ENCODE peak calls at places on chromosomes 5 and 9, in ten cellular contexts. B is CD8-positive, alpha-beta T cell; Y is sigmoid colon; G is mammary epithelial cell; U is psoas muscle; L is CD4-positive, alpha-beta T cell; N is neural progenitor cell; Q is transverse colon; E is Peyer's patch; I is SK-N-SH. H is an unnamed sample.

GRCh38 chr9:35645736-35646582 is 4.8 kb downstream of the SIT1 start:
- DNase-seq in B (no peak), Y (no peak), G (peak; percentile 73), U (no peak), L (no peak), N (peak; percentile 73), Q (peak; percentile 65), E (peak; percentile 76), I (no peak), H (peak; percentile 80)

GRCh38 chr5:372556-372910 is 51.0 kb downstream of the AHRR start:
- DNase-seq in B (no peak), Y (no peak), G (no peak), U (no peak), L (no peak), N (no peak), Q (peak; percentile 6), E (peak; percentile 25), I (peak; percentile 36), H (no peak)

GRCh38 chr9:130732793-130733221 is 39.2 kb downstream of the EXOSC2 start:
- DNase-seq in B (no peak), Y (no peak), G (no peak), U (no peak), L (no peak), N (no peak), Q (no peak), E (no peak), I (no peak), H (no peak)

GRCh38 chr9:131809941-131810344 is 70.1 kb upstream of the RAPGEF1 start:
- DNase-seq in B (no peak), Y (no peak), G (peak; percentile 14), U (no peak), L (no peak), N (no peak), Q (no peak), E (no peak), I (no peak), H (no peak)

GRCh38 chr9:95808001-95808400 is 67.5 kb upstream of the ERCC6L2 start:
- DNase-seq in B (no peak), Y (no peak), G (no peak), U (no peak), L (no peak), N (no peak), Q (no peak), E (no peak), I (no peak), H (peak; percentile 34)

GRCh38 chr9:120733190-120733589 is 18.9 kb upstream of the MEGF9 start:
- DNase-seq in B (no peak), Y (no peak), G (no peak), U (no peak), L (no peak), N (no peak), Q (no peak), E (no peak), I (no peak), H (no peak)

GRCh38 chr9:69421908-69422801 is 97.1 kb downstream of the ENTREP1 start:
- DNase-seq in B (peak; percentile 6), Y (peak; percentile 77), G (peak; percentile 47), U (peak; percentile 37), L (peak; percentile 18), N (peak; percentile 86), Q (peak; percentile 55), E (peak; percentile 69), I (peak; percentile 81), H (no peak)

GRCh38 chr5:172167893-172168292 is 20.1 kb downstream of the STK10 start:
- DNase-seq in B (no peak), Y (no peak), G (no peak), U (no peak), L (no peak), N (peak; percentile 50), Q (no peak), E (no peak), I (no peak), H (no peak)

DNA sequence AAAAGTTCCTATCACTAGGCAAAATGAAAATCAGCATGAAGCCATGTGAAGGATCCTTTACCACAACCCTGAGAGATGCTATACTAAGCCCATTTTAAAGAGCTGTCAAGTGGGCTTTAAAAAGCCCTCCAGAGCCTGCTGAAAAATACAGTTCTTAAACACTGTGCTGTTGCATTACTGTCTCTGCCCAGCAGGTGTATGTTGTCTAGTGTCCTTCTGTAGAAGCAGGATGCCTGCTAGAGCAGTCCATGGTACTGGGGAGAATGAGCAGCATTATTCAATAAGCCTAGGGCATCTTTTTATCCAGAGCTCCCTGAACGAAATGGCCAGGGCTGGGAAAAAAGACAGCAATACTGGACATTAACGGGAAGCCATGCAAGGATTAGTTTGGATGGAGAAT is 126.2 kb upstream of the PLCXD3 start:
- DNase-seq in B (no peak), Y (no peak), G (peak; percentile 10), U (no peak), L (no peak), N (peak; percentile 67), Q (no peak), E (no peak), I (peak; percentile 21), H (no peak)
- TF ChIP-seq CTCF in B (no peak), Y (no peak), G (peak; percentile 48), U (no peak), L (no peak), N (peak; percentile 53), Q (no peak), E (no peak), I (peak; percentile 50), H (peak; percentile 10)

DNA sequence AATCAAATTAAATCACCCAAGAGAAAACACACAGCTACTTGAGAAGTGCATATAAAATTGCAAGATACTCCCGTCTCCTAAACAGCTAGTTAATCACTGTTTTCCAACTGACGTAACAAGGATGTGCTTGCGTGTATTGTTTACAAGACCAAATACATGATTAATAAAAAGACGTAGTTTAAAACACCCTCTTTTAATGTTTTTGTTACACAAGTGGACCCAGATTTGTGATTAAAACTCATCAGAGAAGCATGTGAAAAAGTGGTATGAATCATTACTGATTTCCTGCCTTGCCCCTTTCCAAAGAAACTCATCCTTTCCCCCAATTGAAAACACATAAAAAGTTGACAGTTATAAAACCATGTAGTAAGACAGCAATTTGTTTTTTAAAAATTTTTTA is 61.6 kb upstream of the FST start:
- DNase-seq in B (no peak), Y (no peak), G (peak; percentile 96), U (no peak), L (no peak), N (no peak), Q (no peak), E (no peak), I (no peak), H (peak; percentile 97)
- H3K27ac ChIP-seq in B (no peak overlapping the region), Y (no peak overlapping the region), G (peak overlapping the region; percentile 100), U (no peak overlapping the region), L (no peak overlapping the region), N (no peak overlapping the region), Q (no peak overlapping the region), E (peak overlapping the region; percentile 17), I (no peak overlapping the region), H (peak overlapping the region; percentile 100)

GRCh38 chr9:134235366-134235765 is 71.0 kb upstream of the RNU6ATAC start:
- DNase-seq in B (no peak), Y (no peak), G (no peak), U (no peak), L (no peak), N (no peak), Q (no peak), E (no peak), I (peak; percentile 65), H (no peak)

GRCh38 chr9:134237630-134238265 is 73.4 kb upstream of the RNU6ATAC start:
- DNase-seq in B (no peak), Y (no peak), G (no peak), U (no peak), L (no peak), N (no peak), Q (no peak), E (no peak), I (no peak), H (no peak)

GRCh38 chr9:134234687-134235359 is 70.5 kb upstream of the RNU6ATAC start:
- DNase-seq in B (no peak), Y (no peak), G (no peak), U (no peak), L (no peak), N (no peak), Q (no peak), E (no peak), I (no peak), H (no peak)

GRCh38 chr9:134236935-134237629 is 72.7 kb upstream of the RNU6ATAC start:
- DNase-seq in B (no peak), Y (no peak), G (no peak), U (no peak), L (no peak), N (no peak), Q (no peak), E (no peak), I (no peak), H (no peak)

DNA sequence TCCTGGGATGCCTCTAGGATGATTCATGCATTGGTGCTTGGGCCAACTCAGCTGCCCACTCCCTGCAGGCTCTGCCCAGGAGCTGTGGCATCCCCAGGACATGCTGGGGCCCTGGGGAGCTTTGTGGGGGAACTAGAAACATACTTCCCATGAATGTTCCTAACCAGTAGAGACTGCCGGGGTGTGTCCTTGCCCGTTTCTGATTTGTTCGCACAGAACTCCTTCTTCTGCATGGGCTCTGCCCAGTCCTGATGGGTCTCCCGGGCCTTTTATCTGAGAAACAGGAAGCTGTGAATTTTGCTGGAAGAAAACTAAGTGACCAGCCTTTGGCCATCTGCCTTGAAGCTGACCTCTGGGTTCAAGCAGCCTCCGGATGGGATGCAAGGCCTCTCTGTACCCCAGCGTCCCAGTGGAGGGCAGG is 71.6 kb upstream of the RNU6ATAC start:
- DNase-seq in B (no peak), Y (no peak), G (no peak), U (no peak), L (no peak), N (no peak), Q (no peak), E (no peak), I (no peak), H (no peak)
- H3K27me3 ChIP-seq in B (no peaks in the 10 kb centered on the region), Y (peaks cover 9% of the 10 kb centered on the region), G (peaks cover 2% of the 10 kb centered on the region), U (no peaks in the 10 kb centered on the region), L (no peaks in the 10 kb centered on the region), N (no peaks in the 10 kb centered on the region), Q (peaks cover 28% of the 10 kb centered on the region), E (no peaks in the 10 kb centered on the region), I (no peaks in the 10 kb centered on the region), H (peaks cover 33% of the 10 kb centered on the region)

GRCh38 chr9:126986506-126986951 is 71.9 kb downstream of the RALGPS1 start:
- DNase-seq in B (no peak), Y (no peak), G (peak; percentile 44), U (no peak), L (peak; percentile 16), N (no peak), Q (peak; percentile 25), E (peak; percentile 80), I (no peak), H (peak; percentile 73)

GRCh38 chr9:126988857-126989256 is 74.3 kb downstream of the RALGPS1 start:
- DNase-seq in B (no peak), Y (no peak), G (no peak), U (no peak), L (no peak), N (no peak), Q (no peak), E (no peak), I (no peak), H (no peak)

GRCh38 chr9:126992427-126992826 is 77.8 kb downstream of the RALGPS1 start:
- DNase-seq in B (no peak), Y (no peak), G (no peak), U (no peak), L (no peak), N (no peak), Q (no peak), E (no peak), I (no peak), H (no peak)

GRCh38 chr9:126991170-126991569 is 76.6 kb downstream of the RALGPS1 start:
- DNase-seq in B (no peak), Y (peak; percentile 83), G (no peak), U (no peak), L (no peak), N (no peak), Q (no peak), E (no peak), I (no peak), H (no peak)

GRCh38 chr9:126989847-126990821 is 75.6 kb downstream of the RALGPS1 start:
- DNase-seq in B (no peak), Y (peak; percentile 95), G (no peak), U (peak; percentile 73), L (no peak), N (peak; percentile 13), Q (peak; percentile 53), E (peak; percentile 71), I (no peak), H (no peak)
- TF ChIP-seq CTCF in B (no peak), Y (no peak), G (no peak), U (no peak), L (no peak), N (peak; percentile 6), Q (no peak), E (no peak), I (no peak), H (no peak)

H was measured in foreskin keratinocyte.